ENCODE peak calls at places on chromosome 19, in four cellular contexts. B, K, U and O are unnamed samples.

GRCh38 chr19:40726279-40726678 is 9.4 kb downstream of the ITPKC start:
- DNase-seq in B (no peak), K (no peak), U (no peak), O (no peak)

GRCh38 chr19:44925114-44925891 is 10.9 kb downstream of the APOC1 start:
- DNase-seq in B (peak; percentile 83), K (peak; percentile 49), U (peak; percentile 87), O (peak; percentile 95)

GRCh38 chr19:1672038-1672768 is 19.8 kb upstream of the TCF3 start:
- DNase-seq in B (peak; percentile 65), K (peak; percentile 30), U (no peak), O (peak; percentile 50)

GRCh38 chr19:16160943-16161560 is 12.3 kb downstream of the CIB3 start:
- DNase-seq in B (no peak), K (peak; percentile 87), U (no peak), O (peak; percentile 57)

GRCh38 chr19:45641274-45642105 is 2.3 kb upstream of the EML2 start:
- DNase-seq in B (peak; percentile 92), K (peak; percentile 41), U (peak; percentile 79), O (peak; percentile 88)

GRCh38 chr19:19026299-19026971 is 6.9 kb downstream of the SUGP2 start:
- DNase-seq in B (no peak), K (no peak), U (no peak), O (no peak)

GRCh38 chr19:14434157-14434501 is 1.0 kb downstream of the PKN1 start:
- DNase-seq in B (no peak), K (no peak), U (no peak), O (no peak)

GRCh38 chr19:15926484-15926883 is 7.8 kb downstream of the CYP4F11 start:
- DNase-seq in B (no peak), K (no peak), U (no peak), O (peak; percentile 14)

GRCh38 chr19:39237200-39238184 is 7.3 kb downstream of the IFNL3 start:
- DNase-seq in B (peak; percentile 91), K (no peak), U (no peak), O (peak; percentile 48)

GRCh38 chr19:7850975-7851622 is 21.1 kb downstream of the EVI5L start:
- DNase-seq in B (no peak), K (no peak), U (no peak), O (no peak)

GRCh38 chr19:34480971-34481821 is at the start of gene WTIP:
- DNase-seq in B (peak; percentile 78), K (peak; percentile 88), U (peak; percentile 90), O (peak; percentile 82)

GRCh38 chr19:8463343-8463742 is 18.6 kb downstream of the HNRNPM start:
- DNase-seq in B (no peak), K (no peak), U (no peak), O (no peak)

GRCh38 chr19:38617283-38617763 is 430 bp downstream of the MAP4K1 start:
- DNase-seq in B (no peak), K (no peak), U (no peak), O (no peak)

GRCh38 chr19:48518207-48518606 is 6.6 kb upstream of the LMTK3 start:
- DNase-seq in B (no peak), K (no peak), U (no peak), O (no peak)

GRCh38 chr19:51224163-51224641 is 678 bp upstream of the CD33 start:
- DNase-seq in B (no peak), K (no peak), U (no peak), O (no peak)

DNA sequence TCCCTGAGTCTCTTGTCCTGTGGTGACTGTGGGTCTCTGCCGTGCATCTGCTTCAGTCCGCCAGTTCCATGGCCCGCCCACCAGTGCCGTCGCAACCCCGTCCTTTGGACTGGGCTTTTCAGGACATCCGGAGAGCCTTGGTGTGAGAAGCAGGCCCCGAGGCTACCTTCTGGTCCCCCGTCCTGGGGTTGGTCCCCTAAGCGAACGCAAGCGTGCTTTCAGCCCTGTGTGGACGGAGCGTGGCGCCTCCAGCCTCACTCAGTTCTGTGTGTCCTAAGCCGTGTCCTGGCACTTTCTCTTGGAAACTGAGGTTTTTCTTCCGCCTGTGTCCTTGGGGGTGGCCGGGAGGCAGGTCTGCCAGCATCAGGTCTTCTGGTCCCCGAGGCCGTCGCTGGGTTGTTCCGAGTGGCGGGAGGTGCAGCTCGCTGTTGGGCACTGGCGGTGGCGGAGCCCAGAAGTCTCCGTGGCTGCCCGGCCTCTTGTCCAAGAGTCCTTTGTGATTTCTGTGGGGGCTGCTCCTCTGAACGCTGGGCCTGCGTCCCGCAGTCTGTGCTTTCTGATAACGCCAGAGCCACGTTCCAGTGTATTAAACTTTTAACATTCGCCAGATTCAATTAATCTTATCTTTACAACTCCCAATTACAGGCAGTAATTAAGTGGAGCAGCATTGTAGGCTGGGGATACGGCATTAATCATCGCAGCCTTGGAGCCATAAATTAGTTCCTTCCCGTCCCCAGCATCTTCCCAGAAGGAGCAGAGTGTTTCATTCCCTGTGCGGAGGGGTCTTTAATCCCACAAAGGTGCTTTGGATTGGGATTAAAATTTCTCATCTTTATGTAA is 99.6 kb downstream of the KDM4B start:
- DNase-seq in B (no peak), K (no peak), U (no peak), O (no peak)
- H3K27ac ChIP-seq in B (no peak overlapping the region), K (no peak overlapping the region), U (no peak overlapping the region), O (no peak overlapping the region)

DNA sequence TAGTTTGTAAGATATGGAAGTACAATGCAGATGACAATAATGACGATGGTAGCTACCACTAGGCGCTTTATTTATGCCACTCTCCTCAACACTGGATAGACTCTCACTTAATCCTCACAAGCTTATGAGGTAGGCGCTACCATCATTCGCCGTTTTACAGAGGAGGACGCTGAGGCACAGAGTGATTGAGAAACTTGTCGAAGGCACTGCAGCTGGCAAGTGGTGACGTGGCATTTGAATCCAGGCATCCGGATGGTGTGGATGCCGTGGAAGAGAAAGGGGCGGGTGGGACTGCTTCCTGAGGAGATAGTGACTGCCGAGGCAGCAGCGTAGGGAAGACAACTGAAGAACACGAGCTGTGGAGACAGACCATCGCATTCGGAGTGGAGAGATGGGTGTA is 1.3 kb upstream of the RPS9 start:
- DNase-seq in B (no peak), K (no peak), U (no peak), O (no peak)
- H3K36me3 ChIP-seq in B (peaks cover 43% of the 10 kb centered on the region), K (peaks cover 29% of the 10 kb centered on the region), U (peaks cover 41% of the 10 kb centered on the region), O (peaks cover 34% of the 10 kb centered on the region)

GRCh38 chr19:52473655-52474350 is 20.4 kb downstream of the ZNF578 start:
- DNase-seq in B (no peak), K (no peak), U (no peak), O (peak; percentile 19)

DNA sequence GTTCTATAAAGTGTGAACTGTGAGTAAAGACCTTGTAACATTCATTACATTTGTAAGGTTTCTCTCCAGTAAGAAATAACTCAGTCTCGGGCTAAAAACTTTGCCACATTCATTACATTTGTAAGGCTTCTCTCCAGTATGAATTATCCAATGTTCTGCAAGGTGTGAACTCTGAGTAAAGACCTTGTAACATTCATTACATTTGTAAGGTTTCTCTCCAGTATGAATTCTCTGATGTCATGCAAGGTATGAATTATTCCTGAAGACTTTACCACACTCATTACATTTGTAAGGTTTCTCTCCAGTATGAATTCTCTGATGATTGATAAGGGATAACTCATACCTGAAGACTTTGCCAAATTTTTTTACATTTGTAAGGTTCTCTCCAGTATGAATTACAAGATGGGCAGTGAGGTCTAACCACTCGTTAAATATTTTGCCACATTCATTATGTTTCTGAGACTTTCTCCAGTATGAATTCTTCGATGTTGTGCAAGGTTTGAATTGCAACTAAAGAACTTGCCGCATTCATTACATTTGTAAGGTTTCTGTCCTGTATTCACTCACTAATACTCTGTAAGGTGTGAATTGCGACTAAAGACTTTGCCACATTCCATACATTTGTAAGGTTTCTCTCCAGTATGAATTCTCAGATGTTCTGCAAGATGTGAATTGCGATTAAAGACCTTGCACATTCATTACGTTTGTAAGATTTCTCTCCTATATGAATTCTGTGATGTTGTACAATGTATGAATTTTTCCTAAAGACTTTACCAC is 21.2 kb downstream of the ZNF578 start:
- DNase-seq in B (no peak), K (no peak), U (no peak), O (no peak)
- H3K9me3 ChIP-seq in B (peaks cover 100% of the 10 kb centered on the region), K (peaks cover 74% of the 10 kb centered on the region), U (peaks cover 38% of the 10 kb centered on the region), O (peaks cover 35% of the 10 kb centered on the region)

GRCh38 chr19:3459965-3460582 is 20.3 kb downstream of the SMIM24 start:
- DNase-seq in B (no peak), K (no peak), U (no peak), O (no peak)

GRCh38 chr19:3459322-3459881 is 20.9 kb downstream of the SMIM24 start:
- DNase-seq in B (peak; percentile 79), K (peak; percentile 94), U (peak; percentile 86), O (no peak)

GRCh38 chr19:3457531-3458228 is 22.6 kb downstream of the SMIM24 start:
- DNase-seq in B (no peak), K (no peak), U (peak; percentile 58), O (no peak)

GRCh38 chr19:3458229-3458555 is 22.1 kb downstream of the SMIM24 start:
- DNase-seq in B (no peak), K (no peak), U (peak; percentile 38), O (no peak)

DNA sequence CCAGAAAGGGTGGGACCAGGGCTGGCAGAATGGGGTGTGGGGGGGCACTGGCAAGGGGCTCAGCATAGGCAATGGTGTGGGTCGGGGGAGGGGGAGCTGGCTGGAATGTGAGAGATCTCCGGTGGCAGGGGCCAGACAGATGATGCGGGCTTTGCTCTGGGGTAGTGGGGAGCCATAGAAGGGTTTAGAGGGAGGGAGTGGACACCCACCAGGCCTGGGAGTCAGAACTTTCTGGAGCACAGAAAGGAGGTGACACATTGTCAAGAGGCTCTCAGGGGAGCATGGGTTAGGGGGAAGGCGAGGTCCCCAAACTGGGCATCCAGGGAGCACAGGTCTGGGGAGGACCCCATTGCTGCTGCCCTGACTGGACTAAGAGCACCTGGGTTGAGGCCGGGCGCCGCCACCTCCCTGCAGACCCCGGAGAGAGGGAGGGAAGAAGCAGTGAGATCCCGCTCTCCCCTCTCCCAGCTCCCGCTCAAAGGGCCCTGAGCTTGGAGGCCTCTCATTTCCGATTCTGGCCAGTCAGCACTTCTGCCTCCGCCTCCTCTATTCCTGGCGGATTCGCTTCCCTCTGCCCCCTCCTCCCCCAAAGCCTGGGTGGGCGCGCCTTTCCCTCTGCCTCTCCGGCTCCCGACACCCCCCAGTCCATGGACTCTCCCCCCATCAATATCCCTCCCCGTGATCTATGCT is 21.6 kb downstream of the SMIM24 start:
- DNase-seq in B (no peak), K (peak; percentile 25), U (peak; percentile 54), O (no peak)
- H3K27ac ChIP-seq in B (peak overlapping the region; percentile 77), K (peak overlapping the region; percentile 51), U (peak overlapping the region; percentile 83), O (no peak overlapping the region)

GRCh38 chr19:10295305-10295846 is 5.6 kb downstream of the ICAM5 start:
- DNase-seq in B (peak; percentile 86), K (no peak), U (peak; percentile 68), O (no peak)
- H3K36me3 ChIP-seq in B (no peaks in the 10 kb centered on the region), K (peaks cover 14% of the 10 kb centered on the region), U (no peaks in the 10 kb centered on the region), O (no peaks in the 10 kb centered on the region)